ENCODE peak calls at places on chromosomes 6 and 20, in six cellular contexts. M is ascending aorta, D is esophagus squamous epithelium, B is ovary, R is mammary epithelial cell, Y is mesendoderm. O is an unnamed sample. For H3K4me1, the result is how much of the 10 kb centered on the place peaks cover.

GRCh38 chr20:53606364-53606985 is 12.8 kb upstream of the ZNF217 start:
- DNase-seq in M (no peak), D (no peak), B (no peak), R (no peak), Y (no peak), O (no peak)

GRCh38 chr6:9484686-9485085 is 930.2 kb downstream of the TFAP2A start:
- DNase-seq in M (no peak), D (no peak), B (no peak), R (no peak), Y (no peak), O (no peak)

GRCh38 chr6:109327959-109328358 is 54.3 kb downstream of the CD164 start:
- DNase-seq in M (no peak), D (no peak), B (no peak), R (no peak), Y (no peak), O (no peak)

GRCh38 chr20:45053441-45054351 is 47.2 kb downstream of the KCNS1 start:
- DNase-seq in M (no peak), D (no peak), B (no peak), R (no peak), Y (peak), O (no peak)

GRCh38 chr6:16929814-16930213 is 168.6 kb upstream of the ATXN1 start:
- DNase-seq in M (no peak), D (no peak), B (no peak), R (peak), Y (no peak), O (no peak)

GRCh38 chr20:24987244-24987643 is 5.3 kb downstream of the APMAP start:
- DNase-seq in M (no peak), D (no peak), B (no peak), R (peak), Y (no peak), O (no peak)

GRCh38 chr6:152246554-152247337 is 390.4 kb downstream of the SYNE1 start:
- DNase-seq in M (no peak), D (no peak), B (no peak), R (no peak), Y (no peak), O (no peak)

GRCh38 chr6:40930045-40930444 is 109.0 kb downstream of the UNC5CL start:
- DNase-seq in M (no peak), D (no peak), B (no peak), R (no peak), Y (no peak), O (no peak)

GRCh38 chr6:55868910-55869479 is 6.4 kb downstream of the BMP5 start:
- DNase-seq in M (no peak), D (no peak), B (no peak), R (peak), Y (no peak), O (no peak)

GRCh38 chr6:48080227-48081009 is 30.6 kb downstream of the PTCHD4 start:
- DNase-seq in M (no peak), D (no peak), B (no peak), R (no peak), Y (no peak), O (no peak)

GRCh38 chr6:156953478-156954146 is 176.4 kb downstream of the ARID1B start:
- DNase-seq in M (no peak), D (no peak), B (no peak), R (peak), Y (peak), O (no peak)

GRCh38 chr20:478949-479429 is 16.7 kb upstream of the TBC1D20 start:
- DNase-seq in M (no peak), D (no peak), B (no peak), R (peak), Y (peak), O (no peak)

GRCh38 chr20:5080384-5080877 is 39.3 kb downstream of the PCNA start:
- DNase-seq in M (peak), D (no peak), B (no peak), R (no peak), Y (no peak), O (no peak)

GRCh38 chr6:148069256-148069655 is 273.4 kb upstream of the SASH1 start:
- DNase-seq in M (no peak), D (no peak), B (no peak), R (no peak), Y (no peak), O (no peak)

GRCh38 chr20:43721429-43722152 is 5.2 kb downstream of the GTSF1L start:
- DNase-seq in M (no peak), D (no peak), B (no peak), R (no peak), Y (no peak), O (no peak)

GRCh38 chr20:15836634-15837033 is 736.6 kb downstream of the KIF16B start:
- DNase-seq in M (no peak), D (no peak), B (no peak), R (peak), Y (no peak), O (no peak)

GRCh38 chr6:141199074-141199473 is 933.7 kb upstream of the GJE1 start:
- DNase-seq in M (no peak), D (no peak), B (no peak), R (no peak), Y (no peak), O (no peak)

GRCh38 chr6:92124126-92124525 is 1295.2 kb downstream of the EPHA7 start:
- DNase-seq in M (no peak), D (no peak), B (no peak), R (no peak), Y (no peak), O (no peak)

GRCh38 chr20:46740214-46740609 is 30.8 kb downstream of the SLC2A10 start:
- DNase-seq in M (no peak), D (no peak), B (no peak), R (no peak), Y (no peak), O (no peak)

GRCh38 chr20:3406481-3407425 is 716 bp downstream of the DNAAF9 start:
- DNase-seq in M (no peak), D (no peak), B (peak), R (peak), Y (peak), O (no peak)

GRCh38 chr6:134936476-134936875 is 13.4 kb downstream of the ALDH8A1 start:
- DNase-seq in M (no peak), D (no peak), B (no peak), R (no peak), Y (no peak), O (no peak)

GRCh38 chr20:49505518-49505917 is 23.1 kb upstream of the KCNB1 start:
- DNase-seq in M (no peak), D (no peak), B (peak), R (no peak), Y (peak), O (no peak)

GRCh38 chr6:113551168-113551567 is 306.0 kb upstream of the MARCKS start:
- DNase-seq in M (no peak), D (no peak), B (no peak), R (no peak), Y (no peak), O (no peak)

GRCh38 chr6:15907914-15908518 is 220.9 kb upstream of the MYLIP start:
- DNase-seq in M (no peak), D (no peak), B (no peak), R (peak), Y (peak), O (no peak)

GRCh38 chr6:95231416-95231815 is 345.9 kb upstream of the MANEA start:
- DNase-seq in M (no peak), D (no peak), B (no peak), R (no peak), Y (no peak), O (no peak)

GRCh38 chr20:9442858-9443257 is 71.5 kb upstream of the LAMP5 start:
- DNase-seq in M (no peak), D (no peak), B (no peak), R (peak), Y (peak), O (no peak)

GRCh38 chr20:50794181-50794845 is 548 bp upstream of the BCAS4 start:
- DNase-seq in M (no peak), D (no peak), B (no peak), R (no peak), Y (no peak), O (no peak)

GRCh38 chr6:137625100-137625661 is 131.0 kb upstream of the OLIG3 start:
- DNase-seq in M (no peak), D (no peak), B (no peak), R (no peak), Y (no peak), O (no peak)

GRCh38 chr20:3796477-3797225 is 541 bp downstream of the CDC25B start:
- DNase-seq in M (no peak), D (no peak), B (no peak), R (no peak), Y (no peak), O (no peak)

GRCh38 chr6:136334853-136335252 is 45.2 kb upstream of the BCLAF1 start:
- DNase-seq in M (no peak), D (no peak), B (no peak), R (no peak), Y (peak), O (no peak)

GRCh38 chr20:42747765-42748411 is 441.8 kb downstream of the PTPRT start:
- DNase-seq in M (no peak), D (no peak), B (no peak), R (no peak), Y (peak), O (no peak)

GRCh38 chr20:37970856-37971245 is 62.4 kb downstream of the TTI1 start:
- DNase-seq in M (no peak), D (no peak), B (no peak), R (no peak), Y (no peak), O (no peak)

GRCh38 chr6:106381871-106382270 is 21.4 kb downstream of the CRYBG1 start:
- DNase-seq in M (no peak), D (no peak), B (no peak), R (peak), Y (no peak), O (no peak)

GRCh38 chr6:137044366-137045220 is at the start of gene IL20RA:
- DNase-seq in M (no peak), D (no peak), B (peak), R (no peak), Y (peak), O (peak)

GRCh38 chr6:143750945-143751344 is 73.2 kb downstream of the PHACTR2 start:
- DNase-seq in M (no peak), D (no peak), B (no peak), R (no peak), Y (no peak), O (no peak)

GRCh38 chr20:36562724-36563123 is 10.7 kb upstream of the TGIF2 start:
- DNase-seq in M (no peak), D (no peak), B (no peak), R (no peak), Y (no peak), O (no peak)

GRCh38 chr6:85751374-85752055 is 108.8 kb upstream of the SYNCRIP start:
- DNase-seq in M (no peak), D (no peak), B (no peak), R (no peak), Y (no peak), O (no peak)

GRCh38 chr6:26055670-26056582 is 31.3 kb upstream of the HFE start:
- DNase-seq in M (peak), D (peak), B (peak), R (peak), Y (peak), O (no peak)

GRCh38 chr6:36605560-36606391 is 11.6 kb downstream of the SRSF3 start:
- DNase-seq in M (no peak), D (no peak), B (no peak), R (no peak), Y (no peak), O (no peak)
- H3K4me1 ChIP-seq in M (half or more), D (under half), B (under half), R (under half), Y (under half), O (under half)

DNA sequence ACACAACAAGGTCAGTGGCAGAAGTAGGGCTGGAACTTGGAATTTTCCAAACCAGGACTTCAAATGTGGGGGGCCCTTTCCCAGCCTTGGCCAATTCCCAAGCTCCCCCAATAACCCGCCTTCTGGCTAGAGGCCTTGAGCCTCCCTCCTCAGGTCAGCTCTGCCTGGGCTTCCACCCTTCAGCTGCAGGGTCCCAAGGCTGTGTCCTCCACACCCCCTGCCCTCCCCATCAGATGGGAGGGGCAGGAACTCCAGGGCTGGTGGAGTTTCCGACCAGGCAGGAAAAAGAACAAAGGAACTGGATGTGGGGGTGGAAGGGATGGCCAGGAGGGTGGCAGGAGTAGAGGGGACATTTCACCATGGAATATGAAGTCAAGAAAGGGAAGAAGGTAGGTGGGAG is at the start of gene CCM2L:
- DNase-seq in M (no peak), D (no peak), B (no peak), R (no peak), Y (no peak), O (no peak)
- H3K4me3 ChIP-seq in M (no peak), D (peak), B (no peak), R (no peak), Y (no peak), O (no peak)

DNA sequence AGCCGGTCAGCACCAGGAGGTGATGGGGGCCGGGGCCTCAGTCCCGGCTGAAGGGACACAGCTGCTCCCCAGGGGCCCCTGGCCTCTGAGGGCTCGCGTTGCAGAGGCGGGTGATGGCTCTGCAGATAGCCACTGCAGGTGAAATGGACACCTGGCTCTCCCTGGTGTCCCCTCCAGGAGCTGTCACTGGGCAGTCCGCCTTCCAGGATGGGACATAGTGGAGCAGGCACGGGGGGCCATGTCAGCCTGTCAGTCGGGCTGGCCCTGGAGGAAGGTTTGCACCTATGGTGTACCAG is 6.0 kb upstream of the ZBTB46 start:
- DNase-seq in M (no peak), D (no peak), B (no peak), R (no peak), Y (no peak), O (no peak)
- H3K4me1 ChIP-seq in M (under half), D (under half), B (under half), R (under half), Y (under half), O (under half)

DNA sequence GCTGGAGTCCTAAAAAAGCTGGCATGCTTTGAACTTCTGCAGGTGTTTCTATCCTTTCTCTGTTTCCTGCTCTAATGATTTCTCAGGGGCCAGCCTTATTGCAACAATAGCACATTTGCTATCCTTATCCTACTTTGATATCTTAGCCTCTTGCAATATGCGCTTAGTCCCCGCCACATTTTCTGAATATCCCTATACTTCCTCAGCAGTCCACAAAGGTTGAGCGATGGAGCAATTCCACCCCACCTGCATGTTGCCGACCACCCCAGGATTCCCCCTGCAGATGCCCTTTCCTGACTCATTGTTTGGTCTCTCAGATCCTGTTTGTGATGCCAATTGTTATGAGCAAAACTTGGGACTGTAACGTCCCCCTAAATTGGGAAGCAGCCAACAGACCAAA is 48.4 kb downstream of the TRIM27 start:
- DNase-seq in M (no peak), D (no peak), B (no peak), R (no peak), Y (no peak), O (no peak)
- H3K4me3 ChIP-seq in M (no peak), D (no peak), B (no peak), R (no peak), Y (no peak), O (no peak)

GRCh38 chr6:166955121-166955864 is 1.1 kb downstream of the RNASET2 start:
- DNase-seq in M (no peak), D (peak), B (no peak), R (no peak), Y (peak), O (no peak)

GRCh38 chr6:166957087-166957804 is 896 bp upstream of the RNASET2 start:
- DNase-seq in M (no peak), D (peak), B (peak), R (no peak), Y (peak), O (no peak)

GRCh38 chr6:166956444-166957086 is at the start of gene RNASET2:
- DNase-seq in M (peak), D (peak), B (peak), R (peak), Y (peak), O (no peak)

GRCh38 chr6:166954118-166954713 is 2.1 kb downstream of the RNASET2 start:
- DNase-seq in M (no peak), D (no peak), B (no peak), R (no peak), Y (no peak), O (no peak)

DNA sequence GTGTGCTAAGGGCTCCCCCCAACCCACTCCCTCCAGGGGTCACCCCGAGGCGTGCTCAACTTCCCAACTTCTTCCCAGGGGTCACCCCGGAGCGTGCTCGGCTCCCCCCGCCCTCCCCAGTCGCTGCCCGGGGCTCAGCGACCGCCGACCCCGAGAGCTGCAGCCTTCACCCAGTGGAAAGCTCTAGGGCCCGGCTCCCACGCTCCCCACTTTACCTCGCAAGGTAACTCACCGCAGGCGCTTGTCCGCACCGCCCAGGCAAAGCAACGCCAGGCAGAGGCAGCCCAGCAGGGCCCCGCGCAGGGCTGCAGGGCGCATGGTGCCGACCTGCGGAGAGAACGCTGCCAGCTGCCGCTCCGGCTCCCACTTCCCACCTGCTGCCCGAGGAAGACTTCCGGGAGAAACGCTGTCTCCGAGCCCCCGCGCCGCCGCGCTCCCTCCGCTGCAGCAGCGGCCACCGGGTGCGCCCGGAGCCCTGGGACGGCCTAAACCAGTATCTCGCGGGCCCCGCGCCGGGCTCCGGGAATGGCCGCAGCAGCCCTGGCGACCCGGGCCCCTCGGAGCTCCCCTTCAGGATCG is 396 bp downstream of the RNASET2 start:
- DNase-seq in M (no peak), D (no peak), B (no peak), R (no peak), Y (no peak), O (no peak)
- H3K4me1 ChIP-seq in M (under half), D (under half), B (under half), R (under half), Y (under half), O (under half)

GRCh38 chr6:98036344-98036743 is 753.3 kb upstream of the MMS22L start:
- DNase-seq in M (no peak), D (no peak), B (no peak), R (no peak), Y (peak), O (peak)
- H3K4me3 ChIP-seq in M (no peak), D (no peak), B (no peak), R (no peak), Y (no peak), O (no peak)

DNA sequence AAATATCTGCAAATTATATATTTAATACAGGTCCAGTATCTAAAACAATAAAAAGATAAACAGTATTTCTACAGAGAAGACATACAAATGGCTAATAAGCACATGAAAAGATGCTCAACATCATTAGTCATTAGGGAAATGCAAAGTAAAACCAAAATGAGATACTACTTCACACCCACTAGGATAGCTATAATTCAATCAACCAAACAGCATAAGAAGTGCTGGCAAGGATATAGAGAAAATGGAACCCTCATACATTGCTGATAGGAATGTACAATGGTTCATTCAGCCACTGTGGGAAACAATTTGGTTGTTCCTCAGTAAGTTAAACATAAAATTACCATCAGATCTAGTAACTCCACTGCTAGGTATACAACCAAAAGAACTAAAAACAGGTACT is 48.6 kb downstream of the NUDT3 start:
- DNase-seq in M (no peak), D (no peak), B (no peak), R (no peak), Y (no peak), O (no peak)
- H3K4me1 ChIP-seq in M (under half), D (under half), B (under half), R (under half), Y (under half), O (under half)

GRCh38 chr6:411402-412145 is 20.0 kb downstream of the IRF4 start:
- DNase-seq in M (no peak), D (no peak), B (no peak), R (no peak), Y (no peak), O (no peak)
- H3K4me3 ChIP-seq in M (no peak), D (no peak), B (no peak), R (no peak), Y (no peak), O (no peak)

GRCh38 chr6:44072959-44073611 is 54.2 kb downstream of the MRPL14 start:
- DNase-seq in M (no peak), D (no peak), B (peak), R (peak), Y (peak), O (no peak)
- H3K4me1 ChIP-seq in M (under half), D (under half), B (under half), R (half or more), Y (under half), O (under half)